ENCODE peak calls at places on chromosome X, in ten cellular contexts. One of them, this sample, is unnamed.
A peak's percentile ranks its signal among the peaks of the same experiment; 100 is the strongest.

GRCh38 chrX:47556045-47556623 is 4.9 kb upstream of the ARAF start:
- DNase-seq in lower leg skin: peak; percentile 97
- DNase-seq in WERI-Rb-1: no peak
- DNase-seq in kidney epithelial cell: peak; percentile 74
- DNase-seq in bronchial epithelial cell: peak; percentile 86
- DNase-seq in heart right ventricle: peak; percentile 83
- DNase-seq in adrenal gland: peak; percentile 95
- DNase-seq in AG04450: peak; percentile 81
- DNase-seq in heart left ventricle: peak; percentile 90
- DNase-seq in coronary artery: peak; percentile 94
- DNase-seq in this sample: peak; percentile 80

GRCh38 chrX:30659421-30659820 is 6.2 kb downstream of the GK start:
- DNase-seq in adrenal gland: no peak
- DNase-seq in heart right ventricle: no peak
- DNase-seq in lower leg skin: no peak
- DNase-seq in kidney epithelial cell: peak; percentile 4
- DNase-seq in bronchial epithelial cell: peak; percentile 92
- DNase-seq in coronary artery: no peak
- DNase-seq in heart left ventricle: no peak
- DNase-seq in WERI-Rb-1: no peak
- DNase-seq in AG04450: peak; percentile 70
- DNase-seq in this sample: peak; percentile 71

GRCh38 chrX:9911479-9911878 is 55.7 kb upstream of the CLDN34 start:
- DNase-seq in WERI-Rb-1: no peak
- DNase-seq in AG04450: no peak
- DNase-seq in adrenal gland: no peak
- DNase-seq in coronary artery: no peak
- DNase-seq in kidney epithelial cell: no peak
- DNase-seq in bronchial epithelial cell: peak; percentile 84
- DNase-seq in heart left ventricle: no peak
- DNase-seq in heart right ventricle: no peak
- DNase-seq in lower leg skin: no peak
- DNase-seq in this sample: no peak

GRCh38 chrX:27391601-27392000 is 71.5 kb downstream of the PPP4R3C start:
- DNase-seq in heart left ventricle: no peak
- DNase-seq in coronary artery: no peak
- DNase-seq in kidney epithelial cell: no peak
- DNase-seq in lower leg skin: no peak
- DNase-seq in WERI-Rb-1: no peak
- DNase-seq in adrenal gland: no peak
- DNase-seq in bronchial epithelial cell: no peak
- DNase-seq in heart right ventricle: no peak
- DNase-seq in AG04450: no peak
- DNase-seq in this sample: no peak

GRCh38 chrX:13689519-13690211 is 737 bp downstream of the RAB9A start:
- DNase-seq in heart left ventricle: no peak
- DNase-seq in AG04450: no peak
- DNase-seq in bronchial epithelial cell: peak; percentile 25
- DNase-seq in WERI-Rb-1: no peak
- DNase-seq in adrenal gland: no peak
- DNase-seq in coronary artery: no peak
- DNase-seq in heart right ventricle: no peak
- DNase-seq in lower leg skin: no peak
- DNase-seq in kidney epithelial cell: no peak
- DNase-seq in this sample: no peak

GRCh38 chrX:48665991-48666390 is 17.6 kb upstream of the WAS start:
- DNase-seq in kidney epithelial cell: no peak
- DNase-seq in coronary artery: no peak
- DNase-seq in lower leg skin: no peak
- DNase-seq in AG04450: no peak
- DNase-seq in heart right ventricle: no peak
- DNase-seq in heart left ventricle: no peak
- DNase-seq in WERI-Rb-1: no peak
- DNase-seq in adrenal gland: no peak
- DNase-seq in bronchial epithelial cell: peak; percentile 3
- DNase-seq in this sample: no peak

GRCh38 chrX:144819406-144819805 is 427.9 kb upstream of the SPANXN1 start:
- DNase-seq in AG04450: no peak
- DNase-seq in heart right ventricle: no peak
- DNase-seq in WERI-Rb-1: no peak
- DNase-seq in lower leg skin: no peak
- DNase-seq in bronchial epithelial cell: peak; percentile 1
- DNase-seq in coronary artery: no peak
- DNase-seq in adrenal gland: no peak
- DNase-seq in heart left ventricle: no peak
- DNase-seq in kidney epithelial cell: no peak
- DNase-seq in this sample: no peak

GRCh38 chrX:115892787-115893671 is 277.5 kb upstream of the AGTR2 start:
- DNase-seq in adrenal gland: peak; percentile 43
- DNase-seq in heart right ventricle: no peak
- DNase-seq in lower leg skin: peak; percentile 82
- DNase-seq in WERI-Rb-1: peak; percentile 90
- DNase-seq in heart left ventricle: no peak
- DNase-seq in coronary artery: no peak
- DNase-seq in bronchial epithelial cell: no peak
- DNase-seq in kidney epithelial cell: peak; percentile 29
- DNase-seq in AG04450: no peak
- DNase-seq in this sample: peak; percentile 35

DNA sequence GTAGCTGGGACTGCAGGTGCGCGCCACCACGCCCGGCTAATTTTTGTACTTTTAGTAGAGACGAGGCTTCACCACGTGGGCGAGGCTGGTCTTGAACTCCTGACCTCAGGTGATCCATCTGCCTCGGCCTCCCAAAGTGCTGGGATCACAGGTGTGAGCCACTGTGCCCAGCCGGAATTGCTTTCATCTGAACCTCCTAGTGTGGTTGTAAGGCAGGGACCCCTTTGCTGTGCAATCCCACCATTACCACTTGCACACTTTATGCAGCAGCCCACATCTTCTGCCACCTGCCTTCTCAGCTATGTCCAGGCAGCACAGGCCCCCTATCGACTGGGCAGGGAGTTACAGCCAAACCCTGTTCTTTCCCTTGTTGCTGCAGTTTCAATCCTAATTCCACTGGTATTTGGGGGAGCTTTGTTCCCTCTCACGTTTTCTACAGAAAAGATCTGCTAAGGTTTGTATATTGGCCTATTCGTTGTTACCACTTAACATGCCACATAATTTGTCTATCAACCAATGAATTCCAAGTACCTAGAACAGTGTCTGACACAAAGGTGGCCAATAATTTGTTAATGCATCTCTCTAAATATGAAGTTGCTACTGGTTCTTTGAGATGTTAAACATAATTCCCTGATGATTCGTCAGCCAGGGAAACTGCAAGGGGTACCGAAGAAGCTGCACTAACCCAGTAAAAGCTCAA is 6.5 kb downstream of the RPL39 start:
- DNase-seq in WERI-Rb-1: peak; percentile 33
- DNase-seq in AG04450: no peak
- DNase-seq in coronary artery: no peak
- DNase-seq in heart right ventricle: peak; percentile 21
- DNase-seq in kidney epithelial cell: no peak
- DNase-seq in bronchial epithelial cell: no peak
- DNase-seq in adrenal gland: no peak
- DNase-seq in lower leg skin: no peak
- DNase-seq in heart left ventricle: no peak
- DNase-seq in this sample: no peak
- TF ChIP-seq CTCF in WERI-Rb-1: peak; percentile 82
- TF ChIP-seq CTCF in AG04450: peak; percentile 59
- TF ChIP-seq CTCF in coronary artery: no peak
- TF ChIP-seq CTCF in heart right ventricle: peak; percentile 59
- TF ChIP-seq CTCF in kidney epithelial cell: peak; percentile 44
- TF ChIP-seq CTCF in bronchial epithelial cell: peak; percentile 51
- TF ChIP-seq CTCF in adrenal gland: peak; percentile 18
- TF ChIP-seq CTCF in lower leg skin: no peak
- TF ChIP-seq CTCF in heart left ventricle: peak; percentile 36
- TF ChIP-seq CTCF in this sample: peak; percentile 64

GRCh38 chrX:136778020-136778419 is 2.7 kb downstream of the ARHGEF6 start:
- DNase-seq in adrenal gland: no peak
- DNase-seq in bronchial epithelial cell: no peak
- DNase-seq in AG04450: no peak
- DNase-seq in heart left ventricle: no peak
- DNase-seq in lower leg skin: no peak
- DNase-seq in kidney epithelial cell: no peak
- DNase-seq in WERI-Rb-1: no peak
- DNase-seq in coronary artery: no peak
- DNase-seq in heart right ventricle: no peak
- DNase-seq in this sample: no peak

GRCh38 chrX:136779346-136779781 is 1.4 kb downstream of the ARHGEF6 start:
- DNase-seq in heart right ventricle: no peak
- DNase-seq in WERI-Rb-1: no peak
- DNase-seq in heart left ventricle: no peak
- DNase-seq in bronchial epithelial cell: no peak
- DNase-seq in adrenal gland: no peak
- DNase-seq in AG04450: no peak
- DNase-seq in kidney epithelial cell: no peak
- DNase-seq in lower leg skin: no peak
- DNase-seq in coronary artery: no peak
- DNase-seq in this sample: no peak

GRCh38 chrX:136780738-136781137 is at the start of gene ARHGEF6:
- DNase-seq in heart left ventricle: no peak
- DNase-seq in AG04450: no peak
- DNase-seq in WERI-Rb-1: no peak
- DNase-seq in adrenal gland: no peak
- DNase-seq in lower leg skin: no peak
- DNase-seq in coronary artery: no peak
- DNase-seq in heart right ventricle: no peak
- DNase-seq in kidney epithelial cell: no peak
- DNase-seq in bronchial epithelial cell: no peak
- DNase-seq in this sample: no peak

GRCh38 chrX:136780241-136780640 is 491 bp downstream of the ARHGEF6 start:
- DNase-seq in heart right ventricle: no peak
- DNase-seq in bronchial epithelial cell: no peak
- DNase-seq in kidney epithelial cell: no peak
- DNase-seq in coronary artery: no peak
- DNase-seq in lower leg skin: no peak
- DNase-seq in adrenal gland: no peak
- DNase-seq in AG04450: no peak
- DNase-seq in heart left ventricle: no peak
- DNase-seq in WERI-Rb-1: no peak
- DNase-seq in this sample: no peak

DNA sequence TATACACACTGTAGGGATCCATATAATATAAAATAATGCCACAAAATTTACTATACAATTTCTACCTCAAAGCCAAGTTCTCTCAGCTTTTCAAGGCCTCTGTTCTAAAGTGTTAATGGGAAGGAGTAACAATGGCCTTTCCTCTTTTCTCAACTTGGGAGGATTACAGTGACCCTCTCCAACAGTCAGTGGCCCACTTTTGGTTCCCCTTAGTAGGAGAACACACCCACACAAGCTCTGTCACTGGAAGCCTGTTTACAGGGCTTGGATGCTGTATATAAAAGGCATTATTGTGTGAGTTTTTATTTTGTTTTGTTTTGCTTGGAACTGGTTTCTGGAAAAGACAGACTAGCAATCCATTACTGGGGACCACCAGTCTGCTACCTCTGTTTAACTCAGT is 1.8 kb downstream of the ARHGEF6 start:
- DNase-seq in heart left ventricle: no peak
- DNase-seq in heart right ventricle: no peak
- DNase-seq in lower leg skin: no peak
- DNase-seq in coronary artery: no peak
- DNase-seq in WERI-Rb-1: no peak
- DNase-seq in kidney epithelial cell: no peak
- DNase-seq in AG04450: no peak
- DNase-seq in bronchial epithelial cell: no peak
- DNase-seq in adrenal gland: no peak
- DNase-seq in this sample: no peak
- H3K4me3 ChIP-seq in heart left ventricle: no peak overlapping the region
- H3K4me3 ChIP-seq in heart right ventricle: peak overlapping the region; percentile 52
- H3K4me3 ChIP-seq in lower leg skin: no peak overlapping the region
- H3K4me3 ChIP-seq in coronary artery: peak overlapping the region; percentile 34
- H3K4me3 ChIP-seq in WERI-Rb-1: no peak overlapping the region
- H3K4me3 ChIP-seq in kidney epithelial cell: no peak overlapping the region
- H3K4me3 ChIP-seq in AG04450: no peak overlapping the region
- H3K4me3 ChIP-seq in bronchial epithelial cell: no peak overlapping the region
- H3K4me3 ChIP-seq in adrenal gland: no peak overlapping the region
- H3K4me3 ChIP-seq in this sample: no peak overlapping the region

DNA sequence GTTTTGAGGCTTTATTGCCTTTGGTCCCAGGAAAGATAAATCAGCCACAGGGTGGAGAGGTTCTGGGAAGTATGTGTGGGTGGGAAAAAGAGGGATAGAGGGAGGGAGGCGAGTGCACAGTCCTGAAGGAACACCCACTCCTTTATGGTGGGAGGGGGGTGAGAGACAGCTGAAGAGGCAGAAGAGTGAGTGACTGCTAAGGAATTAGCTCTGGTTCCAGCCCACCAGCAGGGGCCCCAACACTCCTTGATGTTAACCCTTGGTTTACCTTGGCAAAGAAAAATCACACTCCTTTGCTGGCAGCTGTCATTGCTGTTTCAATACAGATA is 82.0 kb downstream of the HS6ST2 start:
- DNase-seq in coronary artery: no peak
- DNase-seq in AG04450: no peak
- DNase-seq in heart right ventricle: no peak
- DNase-seq in adrenal gland: no peak
- DNase-seq in lower leg skin: no peak
- DNase-seq in kidney epithelial cell: no peak
- DNase-seq in WERI-Rb-1: no peak
- DNase-seq in heart left ventricle: no peak
- DNase-seq in bronchial epithelial cell: no peak
- DNase-seq in this sample: no peak
- TF ChIP-seq CTCF in coronary artery: no peak
- TF ChIP-seq CTCF in AG04450: no peak
- TF ChIP-seq CTCF in heart right ventricle: no peak
- TF ChIP-seq CTCF in adrenal gland: no peak
- TF ChIP-seq CTCF in lower leg skin: no peak
- TF ChIP-seq CTCF in kidney epithelial cell: no peak
- TF ChIP-seq CTCF in WERI-Rb-1: no peak
- TF ChIP-seq CTCF in heart left ventricle: no peak
- TF ChIP-seq CTCF in bronchial epithelial cell: no peak
- TF ChIP-seq CTCF in this sample: no peak

DNA sequence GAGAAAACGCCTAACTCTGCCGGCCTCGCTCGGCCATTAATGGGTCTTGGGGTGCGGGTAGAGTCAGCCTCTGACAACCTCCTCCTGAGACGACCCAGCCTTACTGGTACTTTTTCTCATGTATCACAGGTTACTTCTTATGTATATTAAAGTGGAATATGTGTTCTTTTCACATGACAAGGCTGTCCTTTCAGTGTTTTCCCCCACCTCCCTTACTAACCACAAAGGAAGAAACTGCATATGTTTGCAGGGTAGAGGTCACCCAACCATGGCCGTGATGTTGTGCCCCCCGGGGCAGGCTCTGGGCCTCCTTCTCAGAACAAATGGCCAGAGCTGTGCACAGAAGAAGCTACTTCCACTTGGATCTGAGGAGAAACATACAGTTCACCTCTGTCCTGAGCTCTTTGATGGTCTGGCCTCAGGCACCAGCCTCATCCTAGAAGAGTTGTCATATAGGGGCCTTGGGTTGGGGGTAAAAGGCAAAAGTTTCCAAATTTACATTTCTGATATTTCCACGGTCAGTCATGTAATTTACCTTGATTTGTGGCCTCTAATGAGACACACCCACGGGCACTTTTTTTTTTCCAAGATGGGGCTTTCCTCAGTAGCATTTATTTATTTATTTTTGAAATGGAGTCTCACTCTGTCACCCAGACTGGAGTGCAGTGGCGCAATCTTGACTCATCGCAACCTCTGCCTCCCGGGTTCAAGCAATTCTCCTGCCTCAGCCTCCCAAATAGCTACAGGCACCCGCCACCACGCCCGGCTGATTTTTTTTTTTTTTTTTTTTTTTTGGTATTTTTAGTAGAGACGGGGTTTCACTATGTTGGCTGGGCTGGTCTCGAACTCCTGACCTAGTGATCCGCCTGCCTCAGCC is 1.9 kb downstream of the SOWAHD start:
- DNase-seq in adrenal gland: no peak
- DNase-seq in coronary artery: no peak
- DNase-seq in lower leg skin: no peak
- DNase-seq in AG04450: no peak
- DNase-seq in heart left ventricle: no peak
- DNase-seq in bronchial epithelial cell: no peak
- DNase-seq in kidney epithelial cell: no peak
- DNase-seq in WERI-Rb-1: no peak
- DNase-seq in heart right ventricle: no peak
- DNase-seq in this sample: no peak
- H3K4me3 ChIP-seq in adrenal gland: no peak overlapping the region
- H3K4me3 ChIP-seq in coronary artery: no peak overlapping the region
- H3K4me3 ChIP-seq in lower leg skin: no peak overlapping the region
- H3K4me3 ChIP-seq in AG04450: no peak overlapping the region
- H3K4me3 ChIP-seq in heart left ventricle: no peak overlapping the region
- H3K4me3 ChIP-seq in bronchial epithelial cell: no peak overlapping the region
- H3K4me3 ChIP-seq in kidney epithelial cell: no peak overlapping the region
- H3K4me3 ChIP-seq in WERI-Rb-1: no peak overlapping the region
- H3K4me3 ChIP-seq in heart right ventricle: no peak overlapping the region
- H3K4me3 ChIP-seq in this sample: no peak overlapping the region